ENCODE peak calls at places on chromosome 6, in ten cellular contexts. N is HCT116, X is spleen, T is K562, C is stomach, W is transverse colon, B is GM23338, M is breast epithelium, P is HL-60, L is prostate gland. E is an unnamed sample.

GRCh38 chr6:52286798-52287432 is 2.4 kb upstream of the MCM3 start:
- DNase-seq in P (peak; percentile 91), X (no peak), W (peak; percentile 82), N (peak; percentile 63), B (peak; percentile 85), M (no peak), C (peak; percentile 78), T (peak; percentile 45), L (peak; percentile 47), E (no peak)

GRCh38 chr6:64330694-64331309 is 695.2 kb downstream of the PHF3 start:
- DNase-seq in B (peak; percentile 83), T (no peak), C (peak; percentile 83), L (peak; percentile 47), W (peak; percentile 83), P (peak; percentile 55), X (no peak), N (no peak), M (peak; percentile 71), E (no peak)

GRCh38 chr6:53805016-53805415 is 10.2 kb downstream of the LRRC1 start:
- DNase-seq in T (no peak), M (no peak), X (no peak), B (no peak), L (no peak), P (no peak), C (no peak), W (no peak), N (no peak), E (no peak)

GRCh38 chr6:164105705-164106104 is 691.2 kb downstream of the QKI start:
- DNase-seq in N (no peak), B (no peak), T (no peak), L (no peak), C (no peak), X (no peak), W (no peak), P (no peak), M (no peak), E (no peak)

GRCh38 chr6:138570716-138571020 is 71.4 kb upstream of the NHSL1 start:
- DNase-seq in X (no peak), P (no peak), L (no peak), C (no peak), B (no peak), N (no peak), W (no peak), T (no peak), M (no peak), E (no peak)

GRCh38 chr6:93794161-93794560 is 374.8 kb upstream of the EPHA7 start:
- DNase-seq in M (no peak), T (no peak), C (no peak), P (no peak), N (no peak), B (no peak), X (no peak), L (no peak), W (no peak), E (no peak)

GRCh38 chr6:5034736-5035135 is 30.9 kb upstream of the RPP40 start:
- DNase-seq in M (no peak), P (no peak), T (no peak), W (no peak), C (no peak), B (no peak), X (no peak), L (peak; percentile 66), N (no peak), E (no peak)

GRCh38 chr6:43708857-43709653 is 21.5 kb upstream of the MRPS18A start:
- DNase-seq in B (no peak), C (no peak), W (no peak), P (peak; percentile 25), M (no peak), N (no peak), X (no peak), L (no peak), T (no peak), E (no peak)

GRCh38 chr6:106974337-106974998 is at the start of gene CD24:
- DNase-seq in W (peak; percentile 83), M (peak; percentile 80), P (peak; percentile 41), L (peak; percentile 49), X (peak; percentile 92), T (peak; percentile 41), B (peak; percentile 81), N (no peak), C (peak; percentile 86), E (no peak)

GRCh38 chr6:66931787-66932186 is 1224.8 kb upstream of the EYS start:
- DNase-seq in L (no peak), P (no peak), N (no peak), W (no peak), C (no peak), B (no peak), T (no peak), M (no peak), X (no peak), E (no peak)

GRCh38 chr6:7315684-7316366 is 2.8 kb upstream of the SSR1 start:
- DNase-seq in C (no peak), X (no peak), P (no peak), N (no peak), T (no peak), W (no peak), B (no peak), L (no peak), M (no peak), E (no peak)

GRCh38 chr6:15032015-15032414 is 213.9 kb upstream of the JARID2 start:
- DNase-seq in M (no peak), X (no peak), P (no peak), L (no peak), T (no peak), N (no peak), C (no peak), W (no peak), B (no peak), E (no peak)

GRCh38 chr6:56951049-56951816 is 3.7 kb upstream of the BEND6 start:
- DNase-seq in P (no peak), W (no peak), M (no peak), N (no peak), C (no peak), B (no peak), X (no peak), L (no peak), T (no peak), E (no peak)

GRCh38 chr6:149459761-149460160 is 25.1 kb downstream of the ZC3H12D start:
- DNase-seq in M (no peak), W (no peak), B (no peak), L (no peak), N (no peak), P (no peak), T (no peak), C (no peak), X (no peak), E (no peak)

GRCh38 chr6:37618916-37619605 is 78.6 kb downstream of the MDGA1 start:
- DNase-seq in L (no peak), M (no peak), T (no peak), N (no peak), B (no peak), X (no peak), P (no peak), W (no peak), C (no peak), E (no peak)

GRCh38 chr6:110063864-110064263 is 85.8 kb downstream of the GPR6 start:
- DNase-seq in L (no peak), C (no peak), W (no peak), B (no peak), M (no peak), X (no peak), T (no peak), P (no peak), N (no peak), E (no peak)

GRCh38 chr6:37308084-37308817 is 45.5 kb upstream of the RNF8 start:
- DNase-seq in W (no peak), N (no peak), L (peak; percentile 34), X (no peak), P (no peak), T (no peak), C (no peak), M (no peak), B (no peak), E (no peak)

GRCh38 chr6:86192123-86192522 is 549.4 kb upstream of the SYNCRIP start:
- DNase-seq in L (peak; percentile 9), B (peak; percentile 72), W (no peak), X (no peak), N (peak; percentile 16), P (peak; percentile 5), M (no peak), C (no peak), T (peak; percentile 9), E (no peak)

GRCh38 chr6:148508401-148509151 is 165.9 kb downstream of the SASH1 start:
- DNase-seq in W (no peak), T (no peak), C (no peak), L (no peak), B (peak; percentile 51), M (no peak), N (no peak), X (no peak), P (no peak), E (no peak)

GRCh38 chr6:215335-216034 is 76.8 kb upstream of the DUSP22 start:
- DNase-seq in B (no peak), T (no peak), N (no peak), X (no peak), P (no peak), W (no peak), M (no peak), L (no peak), C (no peak), E (no peak)

GRCh38 chr6:129055796-129056195 is 172.9 kb downstream of the LAMA2 start:
- DNase-seq in T (no peak), X (no peak), L (no peak), N (no peak), B (no peak), P (no peak), M (no peak), W (no peak), C (no peak), E (no peak)

GRCh38 chr6:28721372-28721771 is 195.7 kb downstream of the GPX5 start:
- DNase-seq in L (no peak), X (no peak), B (no peak), N (no peak), P (no peak), M (no peak), T (no peak), W (no peak), C (no peak), E (no peak)
- TF ChIP-seq POLR2AphosphoS5 in L (no peak), X (no peak), B (no peak), N (no peak), P (no peak), M (no peak), T (no peak), W (no peak), C (no peak), E (no peak)

GRCh38 chr6:28258877-28259777 is at the start of gene NKAPL:
- DNase-seq in W (peak; percentile 66), N (no peak), M (no peak), L (no peak), B (peak; percentile 61), T (no peak), P (no peak), X (peak; percentile 89), C (peak; percentile 65), E (no peak)
- TF ChIP-seq POLR2AphosphoS5 in W (no peak), N (no peak), M (peak; percentile 29), L (peak; percentile 30), B (peak; percentile 44), T (no peak), P (no peak), X (peak; percentile 75), C (peak; percentile 12), E (no peak)

GRCh38 chr6:143743256-143744166 is 65.7 kb downstream of the PHACTR2 start:
- DNase-seq in W (peak; percentile 42), X (no peak), T (no peak), M (no peak), P (no peak), N (no peak), L (peak; percentile 46), C (no peak), B (peak; percentile 36), E (no peak)
- TF ChIP-seq POLR2AphosphoS5 in W (no peak), X (no peak), T (no peak), M (no peak), P (no peak), N (no peak), L (peak; percentile 73), C (no peak), B (no peak), E (no peak)

GRCh38 chr6:85113934-85114582 is 335.8 kb upstream of the NT5E start:
- DNase-seq in B (no peak), M (no peak), L (no peak), P (no peak), W (no peak), T (no peak), C (no peak), X (no peak), N (no peak), E (no peak)
- TF ChIP-seq POLR2AphosphoS5 in B (no peak), M (no peak), L (no peak), P (no peak), W (no peak), T (no peak), C (no peak), X (no peak), N (no peak), E (no peak)